ENCODE peak calls at places on chromosomes 4 and X, in ten cellular contexts. E is HCT116, H is MM.1S, C is OCI-LY7, R is endothelial cell of umbilical vein, I is H9, F is mammary epithelial cell, Z is mesenchymal stem cell, A is PC-9, J is hepatocyte. T is an unnamed sample.

GRCh38 chr4:112515278-112516075 is 503 bp downstream of the NEUROG2 start:
- DNase-seq in E (no peak), H (peak), C (peak), R (peak), I (peak), F (peak), Z (peak), A (no peak), J (peak), T (peak)

GRCh38 chr4:176622251-176622968 is 170.3 kb downstream of the VEGFC start:
- DNase-seq in E (no peak), H (no peak), C (no peak), R (no peak), I (no peak), F (no peak), Z (peak), A (no peak), J (no peak), T (peak)

GRCh38 chr4:45518832-45519231 is 605.0 kb downstream of the GABRG1 start:
- DNase-seq in E (no peak), H (no peak), C (no peak), R (no peak), I (peak), F (no peak), Z (no peak), A (no peak), J (no peak), T (no peak)

GRCh38 chrX:144946696-144947095 is 300.6 kb upstream of the SPANXN1 start:
- DNase-seq in E (no peak), H (no peak), C (no peak), R (no peak), I (no peak), F (no peak), Z (no peak), A (no peak), J (no peak), T (no peak)

GRCh38 chr4:82517043-82517442 is 44.7 kb downstream of the TMEM150C start:
- DNase-seq in E (no peak), H (no peak), C (no peak), R (peak), I (no peak), F (no peak), Z (peak), A (no peak), J (no peak), T (peak)

GRCh38 chr4:42515156-42515884 is 118.0 kb downstream of the SHISA3 start:
- DNase-seq in E (no peak), H (peak), C (no peak), R (no peak), I (no peak), F (no peak), Z (peak), A (no peak), J (no peak), T (peak)

GRCh38 chr4:73109493-73109892 is 40.0 kb upstream of the COX18 start:
- DNase-seq in E (no peak), H (no peak), C (no peak), R (no peak), I (no peak), F (no peak), Z (no peak), A (no peak), J (no peak), T (no peak)

GRCh38 chr4:31065086-31065485 is 344.9 kb downstream of the PCDH7 start:
- DNase-seq in E (no peak), H (no peak), C (no peak), R (no peak), I (no peak), F (no peak), Z (no peak), A (no peak), J (no peak), T (no peak)

GRCh38 chr4:8048856-8049686 is 109.4 kb upstream of the AFAP1 start:
- DNase-seq in E (no peak), H (no peak), C (no peak), R (no peak), I (peak), F (no peak), Z (no peak), A (no peak), J (no peak), T (no peak)

GRCh38 chrX:129808829-129809745 is 29.3 kb downstream of the SASH3 start:
- DNase-seq in E (no peak), H (no peak), C (no peak), R (no peak), I (no peak), F (no peak), Z (peak), A (no peak), J (no peak), T (peak)

GRCh38 chr4:183909187-183909586 is 4.1 kb downstream of the STOX2 start:
- DNase-seq in E (no peak), H (no peak), C (no peak), R (no peak), I (no peak), F (no peak), Z (no peak), A (no peak), J (no peak), T (no peak)

GRCh38 chrX:124573458-124573857 is 227.1 kb downstream of the SH2D1A start:
- DNase-seq in E (no peak), H (no peak), C (no peak), R (no peak), I (no peak), F (peak), Z (peak), A (no peak), J (no peak), T (no peak)

GRCh38 chr4:99879458-99879857 is 14.8 kb downstream of the LAMTOR3 start:
- DNase-seq in E (no peak), H (no peak), C (no peak), R (no peak), I (no peak), F (peak), Z (no peak), A (no peak), J (no peak), T (no peak)

GRCh38 chrX:125202486-125203378 is 116.9 kb upstream of the TEX13C start:
- DNase-seq in E (no peak), H (no peak), C (no peak), R (no peak), I (peak), F (no peak), Z (no peak), A (peak), J (peak), T (no peak)

GRCh38 chr4:51831133-51831532 is 11.8 kb upstream of the DCUN1D4 start:
- DNase-seq in E (peak), H (peak), C (peak), R (peak), I (peak), F (peak), Z (peak), A (no peak), J (peak), T (no peak)

GRCh38 chr4:16171831-16172230 is 54.4 kb downstream of the TAPT1 start:
- DNase-seq in E (no peak), H (no peak), C (no peak), R (no peak), I (no peak), F (no peak), Z (no peak), A (no peak), J (no peak), T (no peak)

GRCh38 chr4:30757357-30757756 is 37.2 kb downstream of the PCDH7 start:
- DNase-seq in E (peak), H (no peak), C (no peak), R (peak), I (no peak), F (peak), Z (peak), A (peak), J (peak), T (peak)

GRCh38 chr4:123055943-123056342 is 133.5 kb upstream of the NUDT6 start:
- DNase-seq in E (no peak), H (no peak), C (no peak), R (peak), I (no peak), F (peak), Z (no peak), A (no peak), J (no peak), T (peak)

GRCh38 chrX:11481035-11481434 is 184.7 kb downstream of the ARHGAP6 start:
- DNase-seq in E (no peak), H (no peak), C (no peak), R (no peak), I (no peak), F (no peak), Z (no peak), A (no peak), J (no peak), T (no peak)

GRCh38 chr4:125833-126232 is 1.5 kb downstream of the ZNF718 start:
- DNase-seq in E (no peak), H (no peak), C (no peak), R (no peak), I (no peak), F (peak), Z (peak), A (no peak), J (no peak), T (no peak)

GRCh38 chr4:3040447-3041191 is 33.7 kb downstream of the HTT-AS start:
- DNase-seq in E (no peak), H (peak), C (no peak), R (no peak), I (no peak), F (no peak), Z (no peak), A (no peak), J (no peak), T (no peak)
- H2AFZ ChIP-seq in E (no peak), H (peak), C (peak), R (peak), I (no peak), F (no peak), Z (no peak), A (no peak), J (no peak), T (no peak)

DNA sequence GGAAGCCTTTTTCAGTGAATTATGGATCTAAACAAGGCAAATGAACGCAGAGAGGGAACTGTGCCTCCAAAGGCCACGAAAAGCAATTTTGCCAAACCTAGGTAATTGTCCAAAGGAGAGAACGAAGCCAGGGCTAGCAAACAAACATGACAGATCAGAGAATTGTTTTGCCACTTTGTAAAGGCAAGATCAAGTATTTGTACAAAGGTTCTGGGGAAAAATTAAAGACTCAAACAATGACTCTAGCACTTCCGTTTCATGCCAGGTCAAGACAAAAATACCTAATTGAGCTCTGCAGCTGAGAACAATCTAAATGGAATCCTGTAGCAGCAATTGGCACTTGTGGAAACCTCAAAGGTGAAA is 8.5 kb downstream of the RBM47 start:
- DNase-seq in E (no peak), H (peak), C (peak), R (no peak), I (no peak), F (no peak), Z (no peak), A (peak), J (no peak), T (no peak)
- H2AFZ ChIP-seq in E (no peak), H (no peak), C (peak), R (no peak), I (no peak), F (peak), Z (no peak), A (no peak), J (no peak), T (no peak)

GRCh38 chr4:89939994-89940393 is 45.3 kb downstream of the MMRN1 start:
- DNase-seq in E (no peak), H (no peak), C (no peak), R (peak), I (no peak), F (no peak), Z (peak), A (no peak), J (peak), T (peak)
- H2AFZ ChIP-seq in E (no peak), H (no peak), C (no peak), R (no peak), I (no peak), F (no peak), Z (no peak), A (no peak), J (no peak), T (no peak)

DNA sequence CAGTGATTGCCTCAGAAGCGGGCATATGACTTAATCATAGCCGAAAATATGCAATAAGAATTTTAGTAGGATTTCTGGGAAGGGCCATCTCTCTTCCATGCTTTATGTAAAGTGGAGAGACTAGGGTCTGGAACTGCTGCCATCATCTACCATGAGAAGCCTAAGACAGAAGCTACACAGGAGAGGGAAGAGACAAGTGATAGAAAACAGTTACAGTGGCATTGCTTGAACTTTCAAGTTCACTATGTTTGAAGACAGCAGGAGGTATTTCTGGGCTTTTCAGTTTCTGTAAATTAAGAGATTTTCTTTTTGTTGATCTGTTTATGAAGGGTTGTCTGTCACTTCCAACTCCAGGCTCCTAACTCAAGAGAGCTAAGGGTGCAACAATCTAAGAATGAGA is 62.5 kb downstream of the ZNF330 start:
- DNase-seq in E (no peak), H (no peak), C (no peak), R (no peak), I (no peak), F (no peak), Z (no peak), A (no peak), J (no peak), T (no peak)
- H2AFZ ChIP-seq in E (no peak), H (no peak), C (no peak), R (no peak), I (no peak), F (no peak), Z (no peak), A (no peak), J (no peak), T (no peak)

GRCh38 chr4:13543091-13543581 is 1.2 kb downstream of the NKX3-2 start:
- DNase-seq in E (no peak), H (peak), C (no peak), R (no peak), I (no peak), F (no peak), Z (no peak), A (no peak), J (no peak), T (no peak)

GRCh38 chr4:13541720-13542576 is 2.4 kb downstream of the NKX3-2 start:
- DNase-seq in E (no peak), H (no peak), C (no peak), R (no peak), I (peak), F (no peak), Z (no peak), A (no peak), J (peak), T (no peak)

GRCh38 chr4:13541176-13541604 is 3.1 kb downstream of the NKX3-2 start:
- DNase-seq in E (no peak), H (no peak), C (no peak), R (no peak), I (peak), F (no peak), Z (no peak), A (no peak), J (no peak), T (no peak)

GRCh38 chr4:13543648-13544555 is at the start of gene NKX3-2:
- DNase-seq in E (no peak), H (no peak), C (no peak), R (no peak), I (no peak), F (peak), Z (peak), A (no peak), J (peak), T (no peak)

GRCh38 chr4:13542577-13543042 is 1.7 kb downstream of the NKX3-2 start:
- DNase-seq in E (no peak), H (peak), C (no peak), R (no peak), I (no peak), F (no peak), Z (no peak), A (no peak), J (no peak), T (no peak)
- H2AFZ ChIP-seq in E (no peak), H (no peak), C (no peak), R (no peak), I (no peak), F (peak), Z (no peak), A (no peak), J (peak), T (peak)

GRCh38 chr4:26307027-26307426 is 13.8 kb upstream of the RBPJ start:
- DNase-seq in E (no peak), H (no peak), C (no peak), R (no peak), I (no peak), F (no peak), Z (no peak), A (no peak), J (no peak), T (no peak)
- H2AFZ ChIP-seq in E (no peak), H (no peak), C (peak), R (no peak), I (no peak), F (no peak), Z (no peak), A (no peak), J (no peak), T (no peak)

DNA sequence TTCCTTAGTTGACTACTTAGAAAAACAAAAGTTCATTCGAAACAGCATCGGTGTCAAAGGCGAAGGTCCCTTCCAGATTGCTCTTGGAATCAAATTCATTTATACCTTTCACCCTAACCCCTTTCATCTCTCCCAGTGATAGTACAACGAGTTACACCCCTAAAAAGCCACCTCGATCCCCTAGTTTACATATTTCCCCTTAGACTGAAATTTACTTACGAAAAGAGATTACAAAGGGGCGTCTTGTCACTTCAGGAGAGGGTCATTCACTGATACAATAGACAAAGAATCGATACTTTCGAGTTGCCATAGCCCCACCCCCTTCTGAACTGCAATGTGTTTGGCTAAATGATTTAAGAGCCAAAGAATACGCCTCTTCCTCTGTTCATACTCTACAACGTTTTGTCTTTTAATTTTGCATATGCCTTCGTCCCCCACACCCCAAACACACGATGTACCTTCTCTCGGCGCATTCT is 88.3 kb downstream of the HPRT1 start:
- DNase-seq in E (no peak), H (peak), C (peak), R (peak), I (no peak), F (no peak), Z (peak), A (peak), J (no peak), T (no peak)
- H2AFZ ChIP-seq in E (no peak), H (peak), C (peak), R (no peak), I (no peak), F (peak), Z (no peak), A (peak), J (peak), T (no peak)

DNA sequence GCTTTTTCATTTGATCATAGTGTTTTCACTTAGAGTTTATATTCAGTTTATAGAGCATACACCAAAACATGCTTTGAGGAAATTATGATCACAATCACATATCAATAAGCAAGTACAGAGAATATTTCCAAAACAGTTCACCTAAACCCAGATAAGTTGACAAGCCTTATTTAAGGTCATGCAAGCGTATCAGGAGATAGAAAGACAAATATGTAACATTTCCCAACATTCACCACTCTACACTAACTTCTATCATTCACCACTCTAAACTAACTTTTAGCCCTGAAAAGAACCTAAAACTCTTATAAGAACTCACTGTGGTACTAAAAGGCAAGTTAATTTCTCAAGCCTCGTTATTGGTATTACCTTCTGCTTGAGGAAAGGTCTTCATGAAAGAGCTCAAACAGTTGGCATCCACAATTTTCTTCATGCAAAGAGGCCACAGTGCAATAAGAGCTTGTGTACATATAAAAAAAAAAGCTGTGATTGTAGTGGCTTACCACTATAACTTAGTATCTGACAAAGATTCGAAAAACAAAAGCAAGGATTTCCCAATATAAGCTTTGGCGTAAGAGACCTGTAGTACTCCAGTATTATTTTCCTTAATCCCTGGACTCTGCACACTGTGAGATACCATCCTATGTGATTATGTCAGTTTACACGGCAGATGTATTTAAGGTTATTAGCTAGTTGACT is 903.3 kb downstream of the STIM2 start:
- DNase-seq in E (no peak), H (no peak), C (no peak), R (no peak), I (no peak), F (no peak), Z (no peak), A (no peak), J (no peak), T (no peak)
- H2AFZ ChIP-seq in E (no peak), H (peak), C (no peak), R (no peak), I (no peak), F (no peak), Z (no peak), A (peak), J (no peak), T (no peak)

DNA sequence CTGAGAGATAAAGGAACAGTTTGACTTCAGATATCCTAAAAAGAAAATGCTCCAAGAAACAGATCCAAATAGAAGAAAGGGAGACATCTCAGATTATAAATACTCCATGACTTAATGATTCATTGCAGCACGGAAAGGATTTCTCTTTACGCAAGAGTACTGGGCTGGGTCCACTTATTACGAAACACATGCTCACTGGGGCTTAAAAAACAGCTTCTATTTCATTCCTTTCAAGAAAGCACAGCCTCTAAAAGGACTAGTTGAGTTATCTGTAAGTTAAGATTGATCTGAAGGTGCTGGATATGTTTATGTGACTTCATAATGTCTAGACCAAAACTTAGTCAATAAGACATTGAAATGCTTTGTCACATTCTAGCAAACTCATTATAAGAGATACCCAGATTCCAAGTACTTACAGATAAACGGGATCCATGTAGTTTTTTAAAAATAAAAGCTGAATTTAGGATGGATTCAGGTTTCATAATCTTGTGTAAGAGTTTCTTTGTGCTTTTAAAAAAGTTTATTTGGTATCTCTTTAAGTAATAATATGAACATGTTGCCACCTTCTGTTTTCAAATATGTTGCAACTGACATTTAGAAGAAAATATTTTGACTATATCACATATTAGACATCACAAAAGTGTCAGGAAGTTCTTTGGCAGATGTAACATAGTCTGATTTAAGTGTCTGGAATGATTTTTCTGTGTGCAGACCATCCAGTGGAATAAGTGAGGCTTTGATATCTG is 109.5 kb upstream of the MYOZ2 start:
- DNase-seq in E (peak), H (no peak), C (no peak), R (no peak), I (no peak), F (peak), Z (peak), A (peak), J (peak), T (peak)
- H2AFZ ChIP-seq in E (peak), H (peak), C (no peak), R (peak), I (no peak), F (peak), Z (no peak), A (peak), J (no peak), T (peak)

T was measured in astrocyte.